ENCODE peak calls at places on chromosomes 7 and 10, in eight cellular contexts. One of them, this sample, is unnamed. For H3K4me1, the result is how much of the 10 kb centered on the place peaks cover.

GRCh38 chr7:129853661-129854268 is 99.0 kb downstream of the UBE2H start:
- DNase-seq in fibroblast of lung: peak
- DNase-seq in lung: no peak
- DNase-seq in A673: peak
- DNase-seq in PC-3: peak
- DNase-seq in stomach: no peak
- DNase-seq in transverse colon: no peak
- DNase-seq in CD8-positive, alpha-beta T cell: no peak
- DNase-seq in this sample: peak

GRCh38 chr10:87771871-87772500 is 46.0 kb downstream of the ATAD1 start:
- DNase-seq in PC-3: peak
- DNase-seq in lung: no peak
- DNase-seq in A673: peak
- DNase-seq in transverse colon: no peak
- DNase-seq in fibroblast of lung: peak
- DNase-seq in CD8-positive, alpha-beta T cell: no peak
- DNase-seq in stomach: no peak
- DNase-seq in this sample: no peak

GRCh38 chr10:131850490-131850880 is 50.3 kb upstream of the PPP2R2D start:
- DNase-seq in PC-3: no peak
- DNase-seq in fibroblast of lung: no peak
- DNase-seq in CD8-positive, alpha-beta T cell: no peak
- DNase-seq in transverse colon: no peak
- DNase-seq in stomach: no peak
- DNase-seq in A673: peak
- DNase-seq in lung: no peak
- DNase-seq in this sample: no peak

GRCh38 chr10:17872191-17873091 is 63.3 kb downstream of the MRC1 start:
- DNase-seq in fibroblast of lung: peak
- DNase-seq in stomach: no peak
- DNase-seq in lung: no peak
- DNase-seq in A673: peak
- DNase-seq in transverse colon: peak
- DNase-seq in PC-3: peak
- DNase-seq in CD8-positive, alpha-beta T cell: no peak
- DNase-seq in this sample: no peak

GRCh38 chr7:5699467-5699866 is 82.0 kb downstream of the RNF216 start:
- DNase-seq in PC-3: no peak
- DNase-seq in lung: no peak
- DNase-seq in stomach: no peak
- DNase-seq in CD8-positive, alpha-beta T cell: no peak
- DNase-seq in transverse colon: no peak
- DNase-seq in A673: no peak
- DNase-seq in fibroblast of lung: peak
- DNase-seq in this sample: no peak

GRCh38 chr10:73922007-73922863 is 11.3 kb downstream of the PLAU start:
- DNase-seq in stomach: no peak
- DNase-seq in CD8-positive, alpha-beta T cell: no peak
- DNase-seq in transverse colon: no peak
- DNase-seq in PC-3: no peak
- DNase-seq in fibroblast of lung: no peak
- DNase-seq in A673: no peak
- DNase-seq in lung: no peak
- DNase-seq in this sample: no peak

GRCh38 chr7:151684408-151685175 is 164.9 kb upstream of the RHEB start:
- DNase-seq in lung: no peak
- DNase-seq in A673: no peak
- DNase-seq in transverse colon: no peak
- DNase-seq in stomach: no peak
- DNase-seq in CD8-positive, alpha-beta T cell: no peak
- DNase-seq in PC-3: no peak
- DNase-seq in fibroblast of lung: peak
- DNase-seq in this sample: no peak

GRCh38 chr10:62171791-62172190 is 96.9 kb downstream of the RTKN2 start:
- DNase-seq in A673: peak
- DNase-seq in transverse colon: no peak
- DNase-seq in PC-3: peak
- DNase-seq in lung: no peak
- DNase-seq in stomach: no peak
- DNase-seq in CD8-positive, alpha-beta T cell: no peak
- DNase-seq in fibroblast of lung: peak
- DNase-seq in this sample: no peak

GRCh38 chr10:126058104-126058503 is 161.7 kb downstream of the FANK1 start:
- DNase-seq in fibroblast of lung: no peak
- DNase-seq in lung: no peak
- DNase-seq in A673: no peak
- DNase-seq in transverse colon: no peak
- DNase-seq in CD8-positive, alpha-beta T cell: no peak
- DNase-seq in stomach: no peak
- DNase-seq in PC-3: no peak
- DNase-seq in this sample: no peak

GRCh38 chr10:88974012-88974411 is 16.6 kb upstream of the FAS start:
- DNase-seq in lung: no peak
- DNase-seq in PC-3: no peak
- DNase-seq in fibroblast of lung: peak
- DNase-seq in transverse colon: no peak
- DNase-seq in A673: no peak
- DNase-seq in stomach: no peak
- DNase-seq in CD8-positive, alpha-beta T cell: no peak
- DNase-seq in this sample: no peak

GRCh38 chr10:75643405-75643804 is 212.0 kb downstream of the LRMDA start:
- DNase-seq in CD8-positive, alpha-beta T cell: no peak
- DNase-seq in A673: no peak
- DNase-seq in lung: no peak
- DNase-seq in stomach: no peak
- DNase-seq in PC-3: no peak
- DNase-seq in transverse colon: no peak
- DNase-seq in fibroblast of lung: no peak
- DNase-seq in this sample: no peak

GRCh38 chr7:157527235-157527634 is 190.4 kb downstream of the DNAJB6 start:
- DNase-seq in PC-3: no peak
- DNase-seq in A673: no peak
- DNase-seq in stomach: no peak
- DNase-seq in transverse colon: no peak
- DNase-seq in lung: no peak
- DNase-seq in CD8-positive, alpha-beta T cell: no peak
- DNase-seq in fibroblast of lung: no peak
- DNase-seq in this sample: no peak

GRCh38 chr7:102258073-102258748 is 28.5 kb upstream of the SH2B2 start:
- DNase-seq in transverse colon: no peak
- DNase-seq in CD8-positive, alpha-beta T cell: no peak
- DNase-seq in fibroblast of lung: no peak
- DNase-seq in stomach: no peak
- DNase-seq in lung: no peak
- DNase-seq in A673: no peak
- DNase-seq in PC-3: no peak
- DNase-seq in this sample: no peak

GRCh38 chr7:121038717-121039509 is 50.4 kb downstream of the CPED1 start:
- DNase-seq in PC-3: no peak
- DNase-seq in fibroblast of lung: no peak
- DNase-seq in transverse colon: no peak
- DNase-seq in lung: no peak
- DNase-seq in stomach: no peak
- DNase-seq in A673: no peak
- DNase-seq in CD8-positive, alpha-beta T cell: no peak
- DNase-seq in this sample: no peak

GRCh38 chr7:93799750-93800357 is 90.7 kb downstream of the TFPI2 start:
- DNase-seq in stomach: no peak
- DNase-seq in A673: peak
- DNase-seq in transverse colon: no peak
- DNase-seq in CD8-positive, alpha-beta T cell: no peak
- DNase-seq in fibroblast of lung: peak
- DNase-seq in lung: no peak
- DNase-seq in PC-3: peak
- DNase-seq in this sample: no peak

DNA sequence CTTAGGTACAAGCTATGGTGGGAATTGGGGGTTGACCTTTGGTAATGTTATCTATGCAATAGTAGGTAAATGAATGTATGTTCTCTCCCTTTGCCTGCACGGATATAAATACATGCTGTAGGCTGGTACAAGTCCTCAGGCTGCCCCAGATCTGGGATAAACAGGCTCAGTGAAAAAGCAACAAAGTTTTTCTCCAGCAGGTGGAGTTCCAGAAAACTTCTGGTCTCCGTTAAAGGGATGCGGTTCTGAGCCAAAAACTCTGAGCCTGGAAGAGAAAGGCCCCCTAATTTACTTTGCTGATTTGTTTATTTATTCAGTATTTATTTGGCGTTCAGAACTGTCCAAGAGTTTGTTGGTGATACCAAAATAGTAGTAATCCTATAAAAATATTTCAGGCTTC is 204.7 kb downstream of the ADRA2A start:
- DNase-seq in transverse colon: no peak
- DNase-seq in lung: no peak
- DNase-seq in PC-3: peak
- DNase-seq in fibroblast of lung: no peak
- DNase-seq in CD8-positive, alpha-beta T cell: no peak
- DNase-seq in A673: peak
- DNase-seq in stomach: no peak
- DNase-seq in this sample: no peak
- TF ChIP-seq CTCF in transverse colon: peak
- TF ChIP-seq CTCF in lung: no peak
- TF ChIP-seq CTCF in PC-3: peak
- TF ChIP-seq CTCF in fibroblast of lung: no peak
- TF ChIP-seq CTCF in CD8-positive, alpha-beta T cell: no peak
- TF ChIP-seq CTCF in A673: peak
- TF ChIP-seq CTCF in stomach: no peak
- TF ChIP-seq CTCF in this sample: peak

GRCh38 chr7:91892821-91893340 is 12.4 kb upstream of the MTERF1 start:
- DNase-seq in lung: no peak
- DNase-seq in fibroblast of lung: peak
- DNase-seq in stomach: no peak
- DNase-seq in CD8-positive, alpha-beta T cell: no peak
- DNase-seq in transverse colon: no peak
- DNase-seq in A673: no peak
- DNase-seq in PC-3: peak
- DNase-seq in this sample: peak

GRCh38 chr7:91894781-91895480 is 14.4 kb upstream of the MTERF1 start:
- DNase-seq in stomach: no peak
- DNase-seq in PC-3: no peak
- DNase-seq in CD8-positive, alpha-beta T cell: no peak
- DNase-seq in lung: no peak
- DNase-seq in fibroblast of lung: peak
- DNase-seq in transverse colon: no peak
- DNase-seq in A673: no peak
- DNase-seq in this sample: no peak

DNA sequence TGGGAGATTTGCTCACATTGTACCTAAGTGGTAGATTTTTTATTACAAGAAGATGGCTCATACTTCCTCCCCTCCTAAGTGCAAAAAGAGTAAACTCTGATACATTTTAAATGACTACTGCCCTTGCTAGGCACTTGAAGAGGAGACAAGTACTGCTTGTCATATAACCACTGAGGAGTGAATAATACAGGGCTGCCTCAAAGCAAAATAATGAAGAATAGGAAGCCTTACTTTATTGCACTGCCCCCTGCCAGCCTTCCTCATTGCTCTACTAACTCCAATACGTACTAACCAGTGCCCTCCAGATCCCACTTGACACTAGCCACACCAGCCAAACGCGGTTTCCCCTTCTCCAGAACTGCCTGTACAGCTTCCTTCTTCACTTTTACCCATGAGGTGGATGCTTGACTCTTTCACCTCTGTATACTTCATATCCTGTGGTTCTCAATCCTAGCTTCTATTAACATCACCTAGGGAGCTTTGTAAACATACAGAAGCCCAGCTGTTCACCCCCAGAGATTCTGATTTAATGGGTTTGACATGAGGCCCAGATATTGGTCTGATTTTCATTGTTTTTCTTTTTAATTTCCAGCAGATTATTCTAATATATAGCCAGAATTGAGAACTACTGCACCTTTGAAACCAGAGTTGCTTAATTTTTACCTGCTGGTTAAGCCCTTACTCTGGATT is 11.7 kb upstream of the MTERF1 start:
- DNase-seq in lung: no peak
- DNase-seq in fibroblast of lung: peak
- DNase-seq in A673: no peak
- DNase-seq in transverse colon: no peak
- DNase-seq in CD8-positive, alpha-beta T cell: no peak
- DNase-seq in stomach: no peak
- DNase-seq in PC-3: no peak
- DNase-seq in this sample: no peak
- H3K4me1 ChIP-seq in lung: under half
- H3K4me1 ChIP-seq in fibroblast of lung: under half
- H3K4me1 ChIP-seq in A673: under half
- H3K4me1 ChIP-seq in transverse colon: under half
- H3K4me1 ChIP-seq in CD8-positive, alpha-beta T cell: under half
- H3K4me1 ChIP-seq in stomach: under half
- H3K4me1 ChIP-seq in PC-3: under half
- H3K4me1 ChIP-seq in this sample: under half

GRCh38 chr10:116808706-116809105 is 40.6 kb upstream of the ENO4 start:
- DNase-seq in A673: no peak
- DNase-seq in CD8-positive, alpha-beta T cell: no peak
- DNase-seq in PC-3: no peak
- DNase-seq in lung: no peak
- DNase-seq in transverse colon: no peak
- DNase-seq in fibroblast of lung: no peak
- DNase-seq in stomach: no peak
- DNase-seq in this sample: no peak

GRCh38 chr10:116811691-116812090 is 37.6 kb upstream of the ENO4 start:
- DNase-seq in fibroblast of lung: no peak
- DNase-seq in lung: no peak
- DNase-seq in CD8-positive, alpha-beta T cell: no peak
- DNase-seq in transverse colon: no peak
- DNase-seq in stomach: no peak
- DNase-seq in PC-3: no peak
- DNase-seq in A673: no peak
- DNase-seq in this sample: no peak

GRCh38 chr10:116810895-116811294 is 38.4 kb upstream of the ENO4 start:
- DNase-seq in PC-3: no peak
- DNase-seq in transverse colon: no peak
- DNase-seq in lung: no peak
- DNase-seq in fibroblast of lung: no peak
- DNase-seq in stomach: no peak
- DNase-seq in A673: no peak
- DNase-seq in CD8-positive, alpha-beta T cell: no peak
- DNase-seq in this sample: no peak

GRCh38 chr10:116809528-116810500 is 39.5 kb upstream of the ENO4 start:
- DNase-seq in transverse colon: peak
- DNase-seq in PC-3: no peak
- DNase-seq in A673: peak
- DNase-seq in fibroblast of lung: no peak
- DNase-seq in CD8-positive, alpha-beta T cell: no peak
- DNase-seq in stomach: peak
- DNase-seq in lung: no peak
- DNase-seq in this sample: no peak
- TF ChIP-seq CTCF in transverse colon: peak
- TF ChIP-seq CTCF in PC-3: peak
- TF ChIP-seq CTCF in A673: peak
- TF ChIP-seq CTCF in fibroblast of lung: peak
- TF ChIP-seq CTCF in CD8-positive, alpha-beta T cell: no peak
- TF ChIP-seq CTCF in stomach: no peak
- TF ChIP-seq CTCF in lung: no peak
- TF ChIP-seq CTCF in this sample: peak

DNA sequence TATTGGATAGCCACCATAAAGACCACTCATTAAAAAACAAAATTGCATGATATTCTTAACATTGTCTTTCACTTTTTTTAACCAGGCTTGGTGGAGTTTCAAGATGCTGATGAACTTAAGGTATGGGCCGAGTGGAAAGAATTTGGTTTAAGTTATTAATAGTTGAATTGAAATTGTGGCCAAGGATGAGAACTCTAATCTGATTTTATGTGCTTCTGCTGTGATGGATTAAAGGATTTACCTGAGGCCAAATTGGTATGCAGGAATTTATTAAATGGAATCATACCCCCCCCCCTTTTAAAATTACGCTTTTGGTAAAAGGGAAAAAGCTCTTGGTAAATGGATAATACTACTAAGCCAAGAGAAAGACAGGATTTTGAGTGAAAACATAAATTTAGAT is 33.8 kb upstream of the TOMM7 start:
- DNase-seq in A673: no peak
- DNase-seq in lung: no peak
- DNase-seq in stomach: no peak
- DNase-seq in CD8-positive, alpha-beta T cell: no peak
- DNase-seq in PC-3: no peak
- DNase-seq in fibroblast of lung: peak
- DNase-seq in transverse colon: no peak
- DNase-seq in this sample: no peak
- H3K4me1 ChIP-seq in A673: under half
- H3K4me1 ChIP-seq in lung: under half
- H3K4me1 ChIP-seq in stomach: under half
- H3K4me1 ChIP-seq in CD8-positive, alpha-beta T cell: under half
- H3K4me1 ChIP-seq in PC-3: under half
- H3K4me1 ChIP-seq in fibroblast of lung: under half
- H3K4me1 ChIP-seq in transverse colon: under half
- H3K4me1 ChIP-seq in this sample: under half